ENCODE peak calls at places on chromosomes 2 and 18, in six cellular contexts. N is IMR-90, C is AG09309, Y is fibroblast of villous mesenchyme, A is endothelial cell, L is left lung. O is an unnamed sample.

GRCh38 chr2:232534940-232535735 is 4.4 kb upstream of the CHRNG start:
- DNase-seq in A (no peak), L (no peak), Y (no peak), N (no peak), C (no peak), O (no peak)

GRCh38 chr2:74261204-74261864 is 62.9 kb downstream of the MTHFD2 start:
- DNase-seq in Y (peak), C (no peak), L (no peak), A (peak), N (no peak), O (no peak)

GRCh38 chr2:50783116-50783515 is 248.8 kb downstream of the NRXN1 start:
- DNase-seq in Y (no peak), N (no peak), A (no peak), C (no peak), L (no peak), O (no peak)

GRCh38 chr2:111883661-111884591 is at the start of gene ANAPC1:
- DNase-seq in C (no peak), N (peak), Y (peak), A (peak), L (peak), O (peak)

GRCh38 chr2:77034460-77034859 is 487.7 kb downstream of the LRRTM4 start:
- DNase-seq in N (no peak), Y (peak), C (no peak), A (no peak), L (no peak), O (no peak)

GRCh38 chr2:112646791-112647720 is 1.3 kb downstream of the SLC20A1 start:
- DNase-seq in Y (no peak), L (no peak), N (no peak), C (no peak), A (no peak), O (no peak)

GRCh38 chr18:26429535-26429934 is 118.8 kb downstream of the KCTD1 start:
- DNase-seq in N (peak), Y (peak), A (no peak), L (no peak), C (peak), O (no peak)

GRCh38 chr2:237465515-237466227 is 21.4 kb upstream of the MLPH start:
- DNase-seq in N (peak), A (no peak), L (no peak), C (peak), Y (peak), O (no peak)

GRCh38 chr2:15809504-15809903 is 130.8 kb upstream of the MYCN start:
- DNase-seq in Y (no peak), N (no peak), A (no peak), C (no peak), L (no peak), O (no peak)

GRCh38 chr2:48504647-48505327 is 25.2 kb upstream of the STON1 start:
- DNase-seq in L (no peak), N (peak), C (no peak), Y (peak), A (no peak), O (no peak)

GRCh38 chr2:130335226-130335625 is 7.5 kb upstream of the IMP4 start:
- DNase-seq in N (no peak), L (no peak), C (no peak), Y (no peak), A (no peak), O (no peak)

GRCh38 chr2:287471-287885 is 413 bp downstream of the ALKAL2 start:
- DNase-seq in L (peak), N (peak), Y (peak), C (no peak), A (peak), O (no peak)

GRCh38 chr2:69985684-69986083 is 24.3 kb upstream of the ASPRV1 start:
- DNase-seq in Y (peak), A (no peak), L (no peak), C (peak), N (no peak), O (peak)

GRCh38 chr18:79988925-79989361 is 580 bp upstream of the TXNL4A start:
- DNase-seq in C (no peak), Y (peak), A (no peak), L (no peak), N (peak), O (no peak)

GRCh38 chr2:46610014-46610413 is 130.6 kb downstream of the TMEM247 start:
- DNase-seq in A (no peak), Y (no peak), C (no peak), L (no peak), N (no peak), O (no peak)

GRCh38 chr2:213932-214693 is 49.7 kb downstream of the SH3YL1 start:
- DNase-seq in N (no peak), Y (peak), L (no peak), A (no peak), C (no peak), O (no peak)

GRCh38 chr18:55116855-55117254 is 157.6 kb upstream of the CCDC68 start:
- DNase-seq in N (no peak), C (no peak), A (no peak), Y (no peak), L (no peak), O (no peak)

GRCh38 chr2:118801154-118801553 is 46.3 kb downstream of the EN1 start:
- DNase-seq in N (no peak), L (no peak), Y (no peak), C (no peak), A (no peak), O (no peak)

GRCh38 chr18:48392266-48392665 is 16.9 kb downstream of the ZBTB7C start:
- DNase-seq in C (no peak), L (no peak), Y (no peak), N (no peak), A (no peak), O (no peak)

GRCh38 chr2:146541896-146542295 is 1302.9 kb upstream of the ACVR2A start:
- DNase-seq in A (no peak), Y (no peak), L (no peak), N (no peak), C (no peak), O (no peak)

GRCh38 chr2:71801969-71802368 is 345.7 kb downstream of the CYP26B1 start:
- DNase-seq in C (no peak), N (peak), A (peak), Y (peak), L (no peak), O (no peak)

GRCh38 chr18:69380324-69380723 is 20.4 kb upstream of the DOK6 start:
- DNase-seq in L (no peak), A (no peak), Y (no peak), C (no peak), N (no peak), O (no peak)

GRCh38 chr18:43875496-43875895 is 598.2 kb upstream of the SYT4 start:
- DNase-seq in C (no peak), Y (peak), N (no peak), A (no peak), L (no peak), O (no peak)

GRCh38 chr2:112646102-112646719 is 472 bp downstream of the SLC20A1 start:
- DNase-seq in C (no peak), A (no peak), L (no peak), N (no peak), Y (no peak), O (peak)

GRCh38 chr2:172101008-172101706 is 1.5 kb downstream of the DLX2 start:
- DNase-seq in L (no peak), Y (no peak), C (no peak), N (no peak), A (no peak), O (no peak)

GRCh38 chr2:152335851-152336102 is 803 bp downstream of the FMNL2 start:
- DNase-seq in A (no peak), L (no peak), N (no peak), Y (no peak), C (no peak), O (no peak)

GRCh38 chr2:85998071-85998991 is 107.4 kb downstream of the POLR1A start:
- DNase-seq in Y (peak), N (peak), A (no peak), L (no peak), C (no peak), O (no peak)

GRCh38 chr2:65396348-65397026 is 35.9 kb downstream of the SPRED2 start:
- DNase-seq in Y (peak), N (peak), C (no peak), L (no peak), A (no peak), O (no peak)

GRCh38 chr18:61935362-61935761 is 42.6 kb upstream of the RNF152 start:
- DNase-seq in A (no peak), N (no peak), C (no peak), L (no peak), Y (no peak), O (no peak)

DNA sequence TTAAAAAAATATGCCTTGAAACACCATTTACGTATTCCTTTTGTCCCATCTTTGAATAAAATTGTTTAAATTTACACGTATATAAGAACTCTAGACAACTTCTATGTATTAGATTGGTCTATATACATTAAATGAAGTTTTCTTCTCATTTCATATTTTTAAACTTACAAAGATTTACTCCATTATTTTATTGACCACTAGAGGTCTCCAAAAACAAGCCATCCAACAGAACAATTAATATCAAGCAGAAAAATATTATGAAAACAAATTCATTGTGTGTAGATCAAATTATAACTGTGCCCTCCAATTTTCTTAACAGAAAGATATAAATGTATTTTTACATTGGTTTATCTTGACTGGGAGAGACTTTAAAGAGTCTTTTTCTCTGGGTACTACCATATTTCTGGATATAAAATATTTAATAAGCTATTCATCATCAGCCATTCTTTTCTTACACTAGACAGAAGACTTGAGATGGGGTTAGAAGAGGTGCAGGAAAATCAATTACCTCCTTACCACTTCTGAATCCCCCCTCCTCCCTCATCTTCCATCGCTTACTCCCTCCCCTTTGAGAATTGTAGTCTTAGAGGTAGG is 66.5 kb downstream of the DPP4 start:
- DNase-seq in N (peak), A (no peak), C (no peak), Y (no peak), L (no peak), O (no peak)
- TF ChIP-seq CTCF in N (peak), A (peak), C (peak), Y (peak), L (peak), O (peak)

GRCh38 chr2:84865181-84865783 is 15.6 kb downstream of the TRABD2A start:
- DNase-seq in N (peak), Y (peak), A (no peak), L (no peak), C (no peak), O (no peak)
- TF ChIP-seq CTCF in N (peak), Y (peak), A (no peak), L (no peak), C (no peak), O (peak)

DNA sequence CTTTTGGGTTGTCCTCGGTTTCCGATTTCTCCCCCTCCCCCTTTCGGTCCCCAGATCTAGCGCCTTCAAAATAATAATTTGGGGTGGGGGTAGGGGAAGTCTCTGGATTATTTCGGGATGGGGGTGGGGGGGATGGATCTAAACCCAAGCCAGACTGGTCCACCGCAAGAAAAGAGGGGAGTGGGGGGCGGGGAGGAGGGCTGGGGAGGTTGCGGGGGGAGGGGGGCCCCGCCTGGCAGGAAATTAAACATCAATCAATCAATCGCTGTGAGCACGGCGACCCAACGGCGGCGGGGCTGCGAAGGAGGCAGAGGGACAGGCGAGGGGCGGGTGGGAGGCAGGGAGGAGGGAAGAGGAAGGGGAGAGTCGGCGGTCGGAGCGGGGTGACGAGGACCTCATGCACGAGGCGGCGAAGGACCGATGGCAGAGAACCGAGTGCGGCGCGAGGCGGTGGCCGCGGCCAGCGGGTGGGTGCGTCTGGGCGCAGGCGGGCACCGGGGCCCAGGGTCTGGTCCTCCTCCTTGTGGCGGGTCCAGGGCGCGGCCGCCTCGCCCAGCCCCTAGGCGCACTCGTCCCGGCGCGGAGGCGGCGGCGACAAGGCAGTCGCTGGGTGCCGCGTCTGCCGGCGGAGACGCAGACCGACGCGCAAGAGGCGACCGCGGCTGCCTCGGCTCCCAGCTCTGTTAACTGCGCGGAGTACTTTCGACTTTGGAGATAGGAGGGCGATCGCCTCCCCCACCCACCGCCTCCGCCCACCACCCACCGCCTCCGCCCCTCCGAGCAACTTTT is 472 bp upstream of the SATB2 start:
- DNase-seq in N (no peak), A (peak), L (peak), C (no peak), Y (peak), O (no peak)
- TF ChIP-seq CTCF in N (no peak), A (no peak), L (no peak), C (no peak), Y (no peak), O (no peak)

GRCh38 chr2:66607152-66607551 is 172.2 kb downstream of the MEIS1 start:
- DNase-seq in N (no peak), Y (no peak), C (no peak), A (no peak), L (no peak), O (no peak)
- TF ChIP-seq CTCF in N (no peak), Y (no peak), C (no peak), A (no peak), L (no peak), O (no peak)

GRCh38 chr18:9474983-9475642 is at the start of gene RALBP1:
- DNase-seq in Y (peak), N (peak), A (peak), C (peak), L (peak), O (peak)
- TF ChIP-seq CTCF in Y (no peak), N (peak), A (no peak), C (peak), L (no peak), O (no peak)

DNA sequence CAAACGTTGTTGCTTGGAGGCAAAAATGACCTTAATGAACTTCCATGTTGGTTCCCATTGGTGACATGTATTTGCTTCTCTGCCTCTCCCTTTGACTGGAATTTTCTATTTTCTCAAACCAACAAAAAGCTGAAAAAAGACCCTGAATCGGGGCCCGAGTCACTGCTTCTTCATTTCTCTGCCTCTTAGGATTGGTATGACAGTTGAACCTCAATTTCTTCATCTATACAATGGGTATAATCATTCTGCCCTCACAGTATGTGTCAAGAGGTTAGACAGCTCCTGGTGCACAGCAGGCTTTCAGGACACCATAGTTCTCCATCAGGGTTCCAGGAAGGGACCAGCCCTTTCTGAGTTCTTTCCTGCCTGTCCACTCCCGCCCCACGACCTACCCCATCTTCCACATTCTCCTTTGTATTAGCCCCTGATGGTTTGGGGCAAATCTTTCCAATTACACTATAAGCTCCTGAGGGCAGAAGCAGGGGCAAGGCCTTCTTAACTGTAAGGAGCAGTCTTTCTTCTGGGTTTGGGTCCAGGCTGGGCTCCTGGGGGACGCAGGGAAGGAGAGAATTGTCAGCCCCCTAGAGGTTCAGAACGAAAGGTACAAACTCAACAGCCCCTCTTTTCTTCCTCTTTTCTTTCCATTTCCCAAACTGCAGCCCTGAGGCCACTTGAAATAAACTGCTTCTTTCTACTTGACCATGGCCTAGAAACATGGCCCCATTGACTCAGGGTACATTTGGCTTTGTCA is 6.3 kb upstream of the PKDCC start:
- DNase-seq in L (no peak), A (no peak), Y (no peak), N (no peak), C (no peak), O (no peak)
- TF ChIP-seq CTCF in L (no peak), A (no peak), Y (no peak), N (no peak), C (no peak), O (no peak)

GRCh38 chr18:65436430-65436829 is 314.4 kb upstream of the CDH7 start:
- DNase-seq in L (peak), Y (no peak), A (no peak), N (no peak), C (no peak), O (no peak)

GRCh38 chr18:65439184-65439583 is 311.6 kb upstream of the CDH7 start:
- DNase-seq in Y (peak), C (no peak), A (no peak), L (no peak), N (no peak), O (no peak)

GRCh38 chr18:65429601-65430000 is 321.2 kb upstream of the CDH7 start:
- DNase-seq in L (no peak), A (no peak), C (no peak), Y (no peak), N (no peak), O (no peak)

DNA sequence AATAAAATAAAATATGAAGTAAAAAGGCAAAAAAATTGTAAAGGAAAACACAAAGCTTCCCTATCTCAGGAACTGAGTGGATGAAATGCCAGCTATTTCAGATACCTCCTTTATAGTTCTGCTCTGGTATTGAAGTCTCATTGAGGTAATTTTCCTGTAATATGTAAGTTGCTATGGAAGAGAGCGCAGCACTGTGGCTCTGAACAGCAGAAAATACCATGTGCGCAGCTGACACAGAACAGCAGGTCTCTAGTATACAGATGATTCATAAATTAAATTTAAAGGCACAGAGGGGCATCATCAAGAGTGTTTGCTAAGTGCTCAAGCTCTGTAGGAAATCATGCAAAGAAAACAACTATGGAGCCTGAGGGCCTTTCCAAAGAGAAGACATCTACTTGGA is 315.3 kb upstream of the CDH7 start:
- DNase-seq in N (no peak), A (no peak), C (no peak), L (no peak), Y (no peak), O (no peak)
- TF ChIP-seq CTCF in N (no peak), A (no peak), C (no peak), L (no peak), Y (no peak), O (no peak)

GRCh38 chr2:24542269-24542872 is 51.3 kb downstream of the NCOA1 start:
- DNase-seq in L (no peak), C (no peak), Y (no peak), A (no peak), N (no peak), O (no peak)

GRCh38 chr2:24540011-24540477 is 49.0 kb downstream of the NCOA1 start:
- DNase-seq in Y (peak), N (no peak), L (no peak), C (no peak), A (no peak), O (no peak)

GRCh38 chr2:24546668-24547067 is 55.6 kb downstream of the NCOA1 start:
- DNase-seq in N (no peak), A (no peak), Y (no peak), C (no peak), L (no peak), O (no peak)

GRCh38 chr2:24544456-24545115 is 53.5 kb downstream of the NCOA1 start:
- DNase-seq in C (no peak), Y (no peak), L (no peak), N (no peak), A (no peak), O (no peak)

GRCh38 chr2:24543252-24543651 is 52.2 kb downstream of the NCOA1 start:
- DNase-seq in L (no peak), Y (no peak), N (no peak), C (no peak), A (peak), O (no peak)
- TF ChIP-seq CTCF in L (no peak), Y (peak), N (no peak), C (no peak), A (peak), O (peak)

GRCh38 chr2:10900216-10901109 is 11.3 kb upstream of the KCNF1 start:
- DNase-seq in Y (peak), L (no peak), N (peak), A (no peak), C (no peak), O (peak)
- TF ChIP-seq CTCF in Y (peak), L (no peak), N (peak), A (peak), C (peak), O (peak)

GRCh38 chr2:168884990-168885389 is 5.2 kb downstream of the SPC25 start:
- DNase-seq in L (no peak), Y (no peak), N (peak), A (no peak), C (no peak), O (no peak)
- TF ChIP-seq CTCF in L (no peak), Y (no peak), N (no peak), A (no peak), C (no peak), O (no peak)